ENCODE peak calls at places on chromosomes 4 and X, in four cellular contexts. One of them, this sample, is unnamed. For H3K9me3, the result is how much of the 10 kb centered on the place peaks cover.

GRCh38 chr4:75370582-75370981 is 143.6 kb downstream of the RCHY1 start:
- DNase-seq in left lung: no peak
- DNase-seq in colonic mucosa: no peak
- DNase-seq in breast epithelium: no peak
- DNase-seq in this sample: no peak

GRCh38 chr4:177222776-177223175 is 86.9 kb upstream of the NEIL3 start:
- DNase-seq in left lung: no peak
- DNase-seq in breast epithelium: no peak
- DNase-seq in colonic mucosa: no peak
- DNase-seq in this sample: no peak

GRCh38 chr4:41728571-41728908 is 20.0 kb downstream of the PHOX2B start:
- DNase-seq in left lung: no peak
- DNase-seq in colonic mucosa: no peak
- DNase-seq in breast epithelium: no peak
- DNase-seq in this sample: no peak

GRCh38 chr4:2441393-2442174 is 22.8 kb downstream of the CFAP99 start:
- DNase-seq in left lung: peak
- DNase-seq in breast epithelium: no peak
- DNase-seq in colonic mucosa: peak
- DNase-seq in this sample: peak

GRCh38 chrX:72276478-72276953 is 532 bp downstream of the RPS4X start:
- DNase-seq in left lung: no peak
- DNase-seq in colonic mucosa: no peak
- DNase-seq in breast epithelium: no peak
- DNase-seq in this sample: no peak

GRCh38 chr4:8332891-8333331 is 63.4 kb downstream of the HTRA3 start:
- DNase-seq in left lung: peak
- DNase-seq in colonic mucosa: no peak
- DNase-seq in breast epithelium: peak
- DNase-seq in this sample: no peak

GRCh38 chrX:100587846-100588245 is 3.1 kb downstream of the TNMD start:
- DNase-seq in colonic mucosa: no peak
- DNase-seq in left lung: no peak
- DNase-seq in breast epithelium: no peak
- DNase-seq in this sample: no peak

GRCh38 chr4:74158561-74159396 is 861 bp downstream of the MTHFD2L start:
- DNase-seq in breast epithelium: no peak
- DNase-seq in left lung: no peak
- DNase-seq in colonic mucosa: no peak
- DNase-seq in this sample: no peak

GRCh38 chr4:106268731-106269272 is 47.2 kb downstream of the TBCK start:
- DNase-seq in breast epithelium: no peak
- DNase-seq in colonic mucosa: no peak
- DNase-seq in left lung: no peak
- DNase-seq in this sample: no peak

GRCh38 chr4:149113804-149114430 is 671.7 kb upstream of the NR3C2 start:
- DNase-seq in breast epithelium: no peak
- DNase-seq in colonic mucosa: no peak
- DNase-seq in left lung: no peak
- DNase-seq in this sample: no peak

GRCh38 chr4:8682725-8683124 is 90.2 kb downstream of the CPZ start:
- DNase-seq in left lung: no peak
- DNase-seq in breast epithelium: no peak
- DNase-seq in colonic mucosa: no peak
- DNase-seq in this sample: no peak

GRCh38 chr4:164892018-164892417 is 15.0 kb downstream of the APELA start:
- DNase-seq in breast epithelium: no peak
- DNase-seq in colonic mucosa: no peak
- DNase-seq in left lung: no peak
- DNase-seq in this sample: no peak

GRCh38 chr4:74874785-74875367 is 58.0 kb upstream of the PARM1 start:
- DNase-seq in colonic mucosa: peak
- DNase-seq in left lung: no peak
- DNase-seq in breast epithelium: no peak
- DNase-seq in this sample: no peak

GRCh38 chr4:150828159-150828558 is 186.9 kb downstream of the LRBA start:
- DNase-seq in colonic mucosa: no peak
- DNase-seq in left lung: no peak
- DNase-seq in breast epithelium: no peak
- DNase-seq in this sample: peak

GRCh38 chrX:18886344-18887161 is 97.4 kb downstream of the PHKA2 start:
- DNase-seq in colonic mucosa: peak
- DNase-seq in breast epithelium: peak
- DNase-seq in left lung: peak
- DNase-seq in this sample: peak

GRCh38 chrX:101691823-101692222 is 32.2 kb upstream of the ARMCX2 start:
- DNase-seq in breast epithelium: no peak
- DNase-seq in left lung: no peak
- DNase-seq in colonic mucosa: no peak
- DNase-seq in this sample: no peak

GRCh38 chr4:52288212-52288611 is 237.1 kb downstream of the SPATA18 start:
- DNase-seq in colonic mucosa: no peak
- DNase-seq in left lung: no peak
- DNase-seq in breast epithelium: no peak
- DNase-seq in this sample: no peak

GRCh38 chr4:119647558-119647957 is 19.0 kb upstream of the PDE5A start:
- DNase-seq in left lung: no peak
- DNase-seq in colonic mucosa: no peak
- DNase-seq in breast epithelium: no peak
- DNase-seq in this sample: no peak

GRCh38 chr4:107600456-107600855 is 119.6 kb downstream of the PAPSS1 start:
- DNase-seq in left lung: no peak
- DNase-seq in colonic mucosa: no peak
- DNase-seq in breast epithelium: no peak
- DNase-seq in this sample: no peak

GRCh38 chr4:54384563-54384962 is 155.5 kb downstream of the PDGFRA start:
- DNase-seq in left lung: no peak
- DNase-seq in breast epithelium: peak
- DNase-seq in colonic mucosa: peak
- DNase-seq in this sample: no peak

GRCh38 chrX:12360991-12361598 is 222.8 kb downstream of the FRMPD4 start:
- DNase-seq in left lung: no peak
- DNase-seq in breast epithelium: no peak
- DNase-seq in colonic mucosa: no peak
- DNase-seq in this sample: no peak

GRCh38 chrX:63032811-63033210 is 318.3 kb downstream of the SPIN4 start:
- DNase-seq in left lung: no peak
- DNase-seq in breast epithelium: no peak
- DNase-seq in colonic mucosa: no peak
- DNase-seq in this sample: no peak
- H3K9me3 ChIP-seq in left lung: under half
- H3K9me3 ChIP-seq in breast epithelium: under half
- H3K9me3 ChIP-seq in colonic mucosa: under half
- H3K9me3 ChIP-seq in this sample: under half

GRCh38 chrX:47420967-47421366 is 50.6 kb downstream of the ZNF157 start:
- DNase-seq in left lung: no peak
- DNase-seq in breast epithelium: no peak
- DNase-seq in colonic mucosa: no peak
- DNase-seq in this sample: no peak
- H3K9me3 ChIP-seq in left lung: under half
- H3K9me3 ChIP-seq in breast epithelium: under half
- H3K9me3 ChIP-seq in colonic mucosa: under half
- H3K9me3 ChIP-seq in this sample: under half

GRCh38 chr4:19010766-19011165 is 989.2 kb upstream of the LCORL start:
- DNase-seq in left lung: no peak
- DNase-seq in colonic mucosa: no peak
- DNase-seq in breast epithelium: no peak
- DNase-seq in this sample: no peak
- H3K9me3 ChIP-seq in left lung: under half
- H3K9me3 ChIP-seq in colonic mucosa: under half
- H3K9me3 ChIP-seq in breast epithelium: under half
- H3K9me3 ChIP-seq in this sample: under half

GRCh38 chr4:88660446-88661294 is 37.0 kb downstream of the NAP1L5 start:
- DNase-seq in left lung: no peak
- DNase-seq in colonic mucosa: peak
- DNase-seq in breast epithelium: no peak
- DNase-seq in this sample: no peak

GRCh38 chr4:88659061-88659889 is 38.4 kb downstream of the NAP1L5 start:
- DNase-seq in colonic mucosa: peak
- DNase-seq in breast epithelium: peak
- DNase-seq in left lung: no peak
- DNase-seq in this sample: no peak

GRCh38 chr4:88659890-88660208 is 37.8 kb downstream of the NAP1L5 start:
- DNase-seq in breast epithelium: no peak
- DNase-seq in left lung: no peak
- DNase-seq in colonic mucosa: no peak
- DNase-seq in this sample: no peak

GRCh38 chr4:88661724-88662123 is 35.9 kb downstream of the NAP1L5 start:
- DNase-seq in breast epithelium: no peak
- DNase-seq in left lung: no peak
- DNase-seq in colonic mucosa: no peak
- DNase-seq in this sample: no peak
- H3K9me3 ChIP-seq in breast epithelium: under half
- H3K9me3 ChIP-seq in left lung: under half
- H3K9me3 ChIP-seq in colonic mucosa: under half
- H3K9me3 ChIP-seq in this sample: under half

DNA sequence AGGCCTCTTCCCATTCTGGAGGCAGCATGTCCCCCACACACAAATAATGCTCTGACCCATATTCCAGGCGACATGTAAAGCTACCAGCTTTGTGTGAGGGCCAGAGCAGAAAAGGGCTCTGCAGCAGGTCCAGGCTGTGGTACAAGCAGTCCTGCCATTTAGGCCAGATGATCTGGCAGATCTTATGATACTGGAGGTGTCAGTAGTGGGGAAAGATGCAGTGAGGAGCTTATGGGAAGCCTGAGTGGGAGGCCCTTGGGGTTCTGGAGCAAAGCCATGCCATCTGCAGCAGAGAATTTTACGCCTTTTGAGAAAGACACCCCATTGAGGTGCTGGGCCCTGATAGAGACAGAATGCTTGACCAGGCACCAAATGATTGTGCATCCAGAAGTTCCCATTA is 7.7 kb downstream of the SYN1 start:
- DNase-seq in left lung: no peak
- DNase-seq in breast epithelium: no peak
- DNase-seq in colonic mucosa: no peak
- DNase-seq in this sample: no peak
- H3K9me3 ChIP-seq in left lung: under half
- H3K9me3 ChIP-seq in breast epithelium: under half
- H3K9me3 ChIP-seq in colonic mucosa: under half
- H3K9me3 ChIP-seq in this sample: under half

DNA sequence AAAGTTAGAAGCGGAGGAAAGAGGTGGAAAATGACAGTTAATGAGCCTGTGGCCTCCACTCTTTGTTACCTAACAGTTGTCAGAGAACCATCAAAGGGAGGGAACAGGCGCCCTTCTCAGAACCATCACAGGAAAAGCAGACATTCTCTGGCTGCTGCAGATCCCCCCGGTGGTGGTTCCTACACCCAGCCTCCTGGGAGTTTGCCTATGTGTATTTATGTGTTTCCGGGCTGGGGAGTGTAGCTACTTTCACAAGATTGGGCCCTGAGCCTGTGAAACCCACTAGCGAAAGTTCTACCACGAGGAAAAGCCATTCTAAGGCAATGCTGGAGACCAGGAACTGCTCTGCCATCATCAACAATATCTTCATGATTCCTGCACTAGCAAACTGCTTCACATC is 52.7 kb upstream of the BCOR start:
- DNase-seq in breast epithelium: no peak
- DNase-seq in colonic mucosa: no peak
- DNase-seq in left lung: no peak
- DNase-seq in this sample: no peak
- H3K9me3 ChIP-seq in breast epithelium: under half
- H3K9me3 ChIP-seq in colonic mucosa: under half
- H3K9me3 ChIP-seq in left lung: under half
- H3K9me3 ChIP-seq in this sample: under half

DNA sequence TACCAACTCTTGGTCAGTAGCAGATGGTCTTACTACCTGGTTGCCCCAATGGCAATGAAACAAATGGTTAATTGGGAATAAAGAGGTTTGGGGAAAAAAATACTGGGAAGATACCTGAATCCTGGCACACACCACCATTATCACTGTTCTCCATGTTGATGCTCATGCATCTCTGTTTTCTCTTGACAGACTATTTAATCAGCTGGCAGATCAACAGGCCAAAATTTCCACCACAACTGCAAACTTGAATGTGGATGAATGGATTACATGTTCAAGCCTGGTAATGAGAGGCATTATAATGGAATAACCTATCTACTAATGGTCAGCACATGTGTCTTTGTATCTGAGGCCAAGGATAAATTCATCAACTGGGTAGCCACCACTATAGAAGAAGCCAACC is 45.7 kb downstream of the ZNF721 start:
- DNase-seq in left lung: no peak
- DNase-seq in breast epithelium: no peak
- DNase-seq in colonic mucosa: no peak
- DNase-seq in this sample: no peak
- H3K9me3 ChIP-seq in left lung: half or more
- H3K9me3 ChIP-seq in breast epithelium: half or more
- H3K9me3 ChIP-seq in colonic mucosa: under half
- H3K9me3 ChIP-seq in this sample: half or more

DNA sequence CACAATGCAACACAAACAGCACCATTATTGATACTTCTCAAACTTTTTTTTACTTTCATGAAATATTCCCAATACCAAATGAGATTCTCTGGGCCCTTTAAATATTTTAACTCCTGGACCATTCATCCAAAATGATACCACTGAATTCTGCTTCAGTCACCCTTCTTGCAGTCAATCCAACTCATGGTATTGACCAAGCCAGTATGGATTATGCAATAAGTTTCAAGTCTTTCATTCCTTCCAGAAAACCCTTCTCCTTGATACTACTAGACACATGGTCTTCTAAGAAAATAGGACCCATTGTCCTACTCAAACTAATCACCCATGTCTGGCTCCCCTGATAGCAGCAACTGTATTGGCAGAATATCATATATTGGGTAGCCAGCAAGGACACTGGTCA is 23.0 kb downstream of the ZNF721 start:
- DNase-seq in colonic mucosa: no peak
- DNase-seq in breast epithelium: no peak
- DNase-seq in left lung: no peak
- DNase-seq in this sample: no peak
- H3K9me3 ChIP-seq in colonic mucosa: under half
- H3K9me3 ChIP-seq in breast epithelium: under half
- H3K9me3 ChIP-seq in left lung: under half
- H3K9me3 ChIP-seq in this sample: under half

This sample was measured in T-helper 17 cell.